ENCODE peak calls at places on chromosomes 2 and 18, in five cellular contexts. B, W, Q, F and P are unnamed samples.

GRCh38 chr2:238784671-238785527 is 63.0 kb upstream of the TWIST2 start:
- DNase-seq in B (peak), F (peak), W (no peak), Q (peak), P (peak)

GRCh38 chr2:168892327-168892726 is 2.1 kb upstream of the SPC25 start:
- DNase-seq in W (no peak), B (no peak), Q (no peak), F (no peak), P (no peak)

GRCh38 chr2:235493402-235493774 is 455 bp upstream of the AGAP1 start:
- DNase-seq in W (no peak), Q (no peak), F (no peak), B (peak), P (peak)

GRCh38 chr2:24486628-24487027 is 4.4 kb upstream of the NCOA1 start:
- DNase-seq in F (no peak), Q (no peak), B (no peak), W (no peak), P (no peak)

GRCh38 chr18:62618735-62619134 is 95.9 kb downstream of the ZCCHC2 start:
- DNase-seq in W (no peak), B (no peak), F (no peak), Q (no peak), P (no peak)

GRCh38 chr2:203808041-203808750 is 59.4 kb upstream of the CTLA4 start:
- DNase-seq in B (peak), W (no peak), F (no peak), Q (no peak), P (no peak)

GRCh38 chr2:233800231-233800630 is 22.1 kb downstream of the MROH2A start:
- DNase-seq in B (no peak), Q (peak), F (no peak), W (no peak), P (no peak)

GRCh38 chr2:149817206-149817605 is 229.6 kb upstream of the MMADHC start:
- DNase-seq in F (no peak), Q (no peak), W (no peak), B (no peak), P (no peak)

GRCh38 chr18:53426656-53427055 is 797.8 kb downstream of the MBD2 start:
- DNase-seq in W (no peak), Q (no peak), F (no peak), B (no peak), P (no peak)

GRCh38 chr2:12014088-12014960 is 267.9 kb downstream of the LPIN1 start:
- DNase-seq in F (no peak), B (peak), W (no peak), Q (no peak), P (no peak)

GRCh38 chr18:58335223-58335622 is 291.2 kb downstream of the NEDD4L start:
- DNase-seq in F (no peak), Q (no peak), B (no peak), W (no peak), P (no peak)

GRCh38 chr2:216994231-216994997 is 134.6 kb upstream of the TNP1 start:
- DNase-seq in Q (no peak), B (no peak), W (no peak), F (no peak), P (no peak)

GRCh38 chr2:149064365-149064841 is 25.9 kb downstream of the LYPD6B start:
- DNase-seq in W (no peak), Q (no peak), F (no peak), B (no peak), P (no peak)

GRCh38 chr2:70007151-70007550 is 45.7 kb upstream of the ASPRV1 start:
- DNase-seq in F (no peak), Q (no peak), B (no peak), W (no peak), P (no peak)

GRCh38 chr2:182047544-182047943 is 61.9 kb downstream of the PPP1R1C start:
- DNase-seq in F (no peak), B (no peak), Q (no peak), W (no peak), P (no peak)

GRCh38 chr2:225670111-225670974 is 270.8 kb downstream of the NYAP2 start:
- DNase-seq in W (no peak), B (peak), Q (no peak), F (no peak), P (no peak)

GRCh38 chr18:37421349-37422080 is 144.1 kb downstream of the CELF4 start:
- DNase-seq in B (no peak), F (no peak), W (no peak), Q (no peak), P (no peak)

GRCh38 chr18:31687529-31687928 is 3.1 kb upstream of the B4GALT6 start:
- DNase-seq in W (no peak), F (no peak), Q (no peak), B (no peak), P (no peak)

GRCh38 chr18:79940814-79941472 is 10.5 kb downstream of the SLC66A2 start:
- DNase-seq in Q (no peak), W (no peak), F (no peak), B (no peak), P (no peak)

GRCh38 chr2:171482877-171483276 is 39.4 kb upstream of the CYBRD1 start:
- DNase-seq in F (no peak), B (peak), W (no peak), Q (no peak), P (no peak)

GRCh38 chr2:229708335-229708734 is 6.0 kb downstream of the DNER start:
- DNase-seq in W (no peak), F (no peak), Q (no peak), B (no peak), P (no peak)

GRCh38 chr2:40550085-40550484 is 98.2 kb upstream of the SLC8A1 start:
- DNase-seq in W (no peak), F (no peak), Q (no peak), B (no peak), P (no peak)

GRCh38 chr2:37593024-37593423 is 78.4 kb downstream of the CDC42EP3 start:
- DNase-seq in W (no peak), F (no peak), Q (no peak), B (no peak), P (no peak)

GRCh38 chr2:3864943-3865664 is 161.7 kb downstream of the DCDC2C start:
- DNase-seq in W (no peak), F (no peak), B (no peak), Q (no peak), P (no peak)

GRCh38 chr18:13653746-13654455 is 72.5 kb downstream of the FAM210A start:
- DNase-seq in W (no peak), Q (no peak), B (no peak), F (peak), P (no peak)

GRCh38 chr18:26556573-26556972 is 8.2 kb upstream of the KCTD1 start:
- DNase-seq in F (no peak), Q (no peak), W (no peak), B (peak), P (no peak)

GRCh38 chr2:8412586-8412985 is 269.3 kb upstream of the ID2 start:
- DNase-seq in F (no peak), B (no peak), Q (no peak), W (no peak), P (no peak)

GRCh38 chr2:8682719-8683667 is 1.1 kb downstream of the ID2 start:
- DNase-seq in F (peak), W (no peak), B (peak), Q (peak), P (peak)

GRCh38 chr2:175600024-175600831 is 401.8 kb downstream of the LNPK start:
- DNase-seq in W (no peak), B (peak), F (no peak), Q (no peak), P (no peak)

GRCh38 chr18:40531061-40531460 is 1424.0 kb upstream of the PIK3C3 start:
- DNase-seq in B (peak), Q (no peak), W (no peak), F (no peak), P (no peak)

GRCh38 chr2:9690252-9690651 is 59.5 kb upstream of the YWHAQ start:
- DNase-seq in F (no peak), Q (no peak), B (no peak), W (no peak), P (no peak)

GRCh38 chr2:173997269-173997668 is 32.1 kb upstream of the SP3 start:
- DNase-seq in W (no peak), B (peak), F (no peak), Q (no peak), P (no peak)

GRCh38 chr18:73366713-73367112 is 498.9 kb upstream of the NETO1 start:
- DNase-seq in B (no peak), W (no peak), F (no peak), Q (no peak), P (no peak)

GRCh38 chr18:23226930-23227728 is 91.8 kb downstream of the CABLES1 start:
- DNase-seq in Q (no peak), F (no peak), B (peak), W (no peak), P (no peak)

GRCh38 chr2:215961981-215962380 is 51.4 kb downstream of the MREG start:
- DNase-seq in F (no peak), W (no peak), B (no peak), Q (no peak), P (no peak)

GRCh38 chr18:55500316-55501086 is 87.5 kb downstream of the TCF4 start:
- DNase-seq in F (no peak), B (peak), W (no peak), Q (no peak), P (no peak)